ENCODE peak calls at places on chromosomes 7 and 10, in six cellular contexts. One of them, this sample, is unnamed. For H3K27me3, the result is how much of the 10 kb centered on the place peaks cover.

GRCh38 chr7:34208878-34209621 is 303.7 kb downstream of the BMPER start:
- DNase-seq in cardiac muscle cell: peak
- DNase-seq in brain microvascular endothelial cell: no peak
- DNase-seq in H7: no peak
- DNase-seq in neural progenitor cell: no peak
- DNase-seq in psoas muscle: peak
- DNase-seq in this sample: no peak

GRCh38 chr7:130695840-130696239 is 9.5 kb upstream of the TSGA13 start:
- DNase-seq in cardiac muscle cell: peak
- DNase-seq in psoas muscle: no peak
- DNase-seq in brain microvascular endothelial cell: peak
- DNase-seq in neural progenitor cell: peak
- DNase-seq in H7: peak
- DNase-seq in this sample: no peak

GRCh38 chr10:101354584-101355070 is 662 bp downstream of the BTRC start:
- DNase-seq in psoas muscle: no peak
- DNase-seq in H7: no peak
- DNase-seq in brain microvascular endothelial cell: peak
- DNase-seq in neural progenitor cell: no peak
- DNase-seq in cardiac muscle cell: no peak
- DNase-seq in this sample: no peak

GRCh38 chr7:107813524-107813923 is 10.5 kb upstream of the SLC26A3 start:
- DNase-seq in psoas muscle: no peak
- DNase-seq in cardiac muscle cell: no peak
- DNase-seq in neural progenitor cell: no peak
- DNase-seq in H7: no peak
- DNase-seq in brain microvascular endothelial cell: no peak
- DNase-seq in this sample: no peak

GRCh38 chr7:135712182-135712782 is 15.7 kb downstream of the SLC13A4 start:
- DNase-seq in neural progenitor cell: no peak
- DNase-seq in psoas muscle: no peak
- DNase-seq in brain microvascular endothelial cell: no peak
- DNase-seq in cardiac muscle cell: no peak
- DNase-seq in H7: no peak
- DNase-seq in this sample: no peak

GRCh38 chr10:72228318-72228751 is 12.3 kb upstream of the ASCC1 start:
- DNase-seq in cardiac muscle cell: no peak
- DNase-seq in brain microvascular endothelial cell: no peak
- DNase-seq in psoas muscle: no peak
- DNase-seq in H7: no peak
- DNase-seq in neural progenitor cell: no peak
- DNase-seq in this sample: no peak

GRCh38 chr7:4880218-4880617 is 3.3 kb downstream of the RADIL start:
- DNase-seq in neural progenitor cell: no peak
- DNase-seq in cardiac muscle cell: no peak
- DNase-seq in H7: no peak
- DNase-seq in psoas muscle: no peak
- DNase-seq in brain microvascular endothelial cell: no peak
- DNase-seq in this sample: no peak

GRCh38 chr7:2709553-2710165 is 21.7 kb downstream of the AMZ1 start:
- DNase-seq in psoas muscle: peak
- DNase-seq in H7: peak
- DNase-seq in neural progenitor cell: peak
- DNase-seq in cardiac muscle cell: peak
- DNase-seq in brain microvascular endothelial cell: no peak
- DNase-seq in this sample: peak

GRCh38 chr10:28432210-28432676 is 100.7 kb upstream of the WAC start:
- DNase-seq in brain microvascular endothelial cell: peak
- DNase-seq in neural progenitor cell: peak
- DNase-seq in cardiac muscle cell: peak
- DNase-seq in psoas muscle: peak
- DNase-seq in H7: peak
- DNase-seq in this sample: no peak

GRCh38 chr10:87750001-87750651 is 67.9 kb downstream of the ATAD1 start:
- DNase-seq in H7: peak
- DNase-seq in psoas muscle: no peak
- DNase-seq in brain microvascular endothelial cell: no peak
- DNase-seq in cardiac muscle cell: peak
- DNase-seq in neural progenitor cell: peak
- DNase-seq in this sample: no peak

GRCh38 chr7:94348142-94348541 is 46.6 kb upstream of the COL1A2 start:
- DNase-seq in H7: no peak
- DNase-seq in brain microvascular endothelial cell: peak
- DNase-seq in neural progenitor cell: no peak
- DNase-seq in cardiac muscle cell: peak
- DNase-seq in psoas muscle: no peak
- DNase-seq in this sample: no peak

GRCh38 chr7:21543528-21544302 is 876 bp downstream of the DNAH11 start:
- DNase-seq in neural progenitor cell: peak
- DNase-seq in brain microvascular endothelial cell: no peak
- DNase-seq in psoas muscle: no peak
- DNase-seq in H7: no peak
- DNase-seq in cardiac muscle cell: peak
- DNase-seq in this sample: no peak

GRCh38 chr10:79060641-79061255 is 8.0 kb upstream of the ZMIZ1 start:
- DNase-seq in brain microvascular endothelial cell: no peak
- DNase-seq in cardiac muscle cell: no peak
- DNase-seq in H7: no peak
- DNase-seq in psoas muscle: peak
- DNase-seq in neural progenitor cell: no peak
- DNase-seq in this sample: peak

DNA sequence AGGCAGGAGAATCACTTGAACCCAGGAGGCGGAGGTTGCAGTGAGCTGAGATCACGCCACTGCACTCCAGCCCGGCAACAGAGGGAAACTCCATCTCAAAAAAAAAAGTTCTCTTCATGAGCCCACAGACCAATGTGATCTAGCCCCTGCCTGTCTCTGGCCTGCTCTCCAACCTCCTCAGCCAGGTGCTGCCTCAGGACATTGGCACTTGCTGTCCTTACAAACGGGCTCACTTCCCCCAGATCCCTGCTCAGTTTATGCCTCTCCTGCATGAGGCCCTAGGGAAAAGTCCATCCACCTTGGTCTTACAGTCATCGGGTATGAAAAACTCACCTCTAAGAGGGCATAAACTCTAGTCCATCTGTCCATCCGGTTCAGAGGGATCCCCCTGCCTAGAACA is 32.5 kb downstream of the TNS3 start:
- DNase-seq in psoas muscle: peak
- DNase-seq in neural progenitor cell: no peak
- DNase-seq in cardiac muscle cell: no peak
- DNase-seq in brain microvascular endothelial cell: no peak
- DNase-seq in H7: no peak
- DNase-seq in this sample: no peak
- H3K4me3 ChIP-seq in psoas muscle: no peak
- H3K4me3 ChIP-seq in neural progenitor cell: no peak
- H3K4me3 ChIP-seq in cardiac muscle cell: no peak
- H3K4me3 ChIP-seq in brain microvascular endothelial cell: no peak
- H3K4me3 ChIP-seq in H7: no peak
- H3K4me3 ChIP-seq in this sample: no peak

GRCh38 chr10:48724127-48724526 is 39.5 kb downstream of the WDFY4 start:
- DNase-seq in psoas muscle: no peak
- DNase-seq in brain microvascular endothelial cell: no peak
- DNase-seq in cardiac muscle cell: no peak
- DNase-seq in neural progenitor cell: no peak
- DNase-seq in H7: no peak
- DNase-seq in this sample: no peak
- H3K27me3 ChIP-seq in psoas muscle: under half
- H3K27me3 ChIP-seq in brain microvascular endothelial cell: under half
- H3K27me3 ChIP-seq in cardiac muscle cell: under half
- H3K27me3 ChIP-seq in neural progenitor cell: under half
- H3K27me3 ChIP-seq in H7: under half
- H3K27me3 ChIP-seq in this sample: under half

DNA sequence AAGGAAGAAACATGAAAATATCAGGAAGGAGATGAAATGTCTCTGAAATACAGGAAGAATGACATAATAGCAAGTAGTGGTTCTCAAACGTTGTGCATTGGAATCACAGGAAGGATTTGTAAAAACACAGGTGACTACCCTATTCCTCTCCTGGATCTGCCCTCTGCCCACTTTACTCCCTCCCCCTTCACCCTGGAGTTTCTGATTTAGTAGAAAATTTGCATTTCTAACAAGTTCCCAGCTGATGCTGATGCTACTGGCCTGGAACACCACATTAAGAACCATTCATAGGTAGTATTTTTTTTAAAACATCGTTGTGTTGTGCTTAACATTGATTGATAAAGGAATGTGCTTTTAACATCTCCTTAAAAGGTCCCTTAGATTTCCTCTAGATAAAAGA is 130.9 kb downstream of the PHF14 start:
- DNase-seq in brain microvascular endothelial cell: no peak
- DNase-seq in H7: peak
- DNase-seq in cardiac muscle cell: no peak
- DNase-seq in neural progenitor cell: no peak
- DNase-seq in psoas muscle: no peak
- DNase-seq in this sample: no peak
- H3K4me3 ChIP-seq in brain microvascular endothelial cell: no peak
- H3K4me3 ChIP-seq in H7: no peak
- H3K4me3 ChIP-seq in cardiac muscle cell: no peak
- H3K4me3 ChIP-seq in neural progenitor cell: no peak
- H3K4me3 ChIP-seq in psoas muscle: no peak
- H3K4me3 ChIP-seq in this sample: no peak

GRCh38 chr10:110671788-110672579 is 27.8 kb downstream of the RBM20 start:
- DNase-seq in cardiac muscle cell: peak
- DNase-seq in neural progenitor cell: peak
- DNase-seq in H7: peak
- DNase-seq in brain microvascular endothelial cell: peak
- DNase-seq in psoas muscle: peak
- DNase-seq in this sample: peak

GRCh38 chr10:110670335-110670734 is 26.2 kb downstream of the RBM20 start:
- DNase-seq in psoas muscle: no peak
- DNase-seq in neural progenitor cell: peak
- DNase-seq in cardiac muscle cell: no peak
- DNase-seq in brain microvascular endothelial cell: no peak
- DNase-seq in H7: no peak
- DNase-seq in this sample: no peak

GRCh38 chr10:110676016-110676415 is 31.9 kb downstream of the RBM20 start:
- DNase-seq in psoas muscle: no peak
- DNase-seq in brain microvascular endothelial cell: no peak
- DNase-seq in cardiac muscle cell: peak
- DNase-seq in H7: no peak
- DNase-seq in neural progenitor cell: no peak
- DNase-seq in this sample: no peak

GRCh38 chr10:110668443-110668842 is 24.3 kb downstream of the RBM20 start:
- DNase-seq in cardiac muscle cell: no peak
- DNase-seq in neural progenitor cell: no peak
- DNase-seq in psoas muscle: no peak
- DNase-seq in brain microvascular endothelial cell: no peak
- DNase-seq in H7: no peak
- DNase-seq in this sample: no peak

DNA sequence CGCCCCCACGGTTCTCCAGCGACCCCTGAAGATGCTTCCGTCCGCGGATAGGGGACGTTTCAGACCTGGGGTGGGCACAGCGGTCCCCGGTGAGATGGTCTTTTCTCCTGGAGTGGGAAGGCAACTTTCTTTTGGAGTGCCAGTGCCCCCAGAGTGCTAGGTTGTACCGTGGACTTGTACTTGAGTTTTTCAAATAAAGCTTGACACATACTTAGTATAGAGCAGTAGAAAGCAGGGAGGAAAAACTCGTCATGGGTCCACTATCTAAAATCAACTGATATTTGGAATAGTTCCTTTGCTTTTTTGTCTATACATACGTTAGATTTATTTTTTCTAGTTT is 28.4 kb downstream of the RBM20 start:
- DNase-seq in brain microvascular endothelial cell: no peak
- DNase-seq in neural progenitor cell: no peak
- DNase-seq in psoas muscle: no peak
- DNase-seq in H7: no peak
- DNase-seq in cardiac muscle cell: no peak
- DNase-seq in this sample: no peak
- H3K27me3 ChIP-seq in brain microvascular endothelial cell: under half
- H3K27me3 ChIP-seq in neural progenitor cell: half or more
- H3K27me3 ChIP-seq in psoas muscle: under half
- H3K27me3 ChIP-seq in H7: under half
- H3K27me3 ChIP-seq in cardiac muscle cell: under half
- H3K27me3 ChIP-seq in this sample: under half

GRCh38 chr10:63265646-63266207 is 132.6 kb downstream of the NRBF2 start:
- DNase-seq in psoas muscle: no peak
- DNase-seq in brain microvascular endothelial cell: no peak
- DNase-seq in H7: no peak
- DNase-seq in cardiac muscle cell: no peak
- DNase-seq in neural progenitor cell: no peak
- DNase-seq in this sample: no peak

GRCh38 chr10:63262674-63263073 is 129.5 kb downstream of the NRBF2 start:
- DNase-seq in psoas muscle: no peak
- DNase-seq in neural progenitor cell: no peak
- DNase-seq in H7: no peak
- DNase-seq in cardiac muscle cell: no peak
- DNase-seq in brain microvascular endothelial cell: no peak
- DNase-seq in this sample: no peak

GRCh38 chr10:63266337-63267327 is 133.5 kb downstream of the NRBF2 start:
- DNase-seq in psoas muscle: no peak
- DNase-seq in brain microvascular endothelial cell: no peak
- DNase-seq in neural progenitor cell: peak
- DNase-seq in H7: no peak
- DNase-seq in cardiac muscle cell: peak
- DNase-seq in this sample: no peak

GRCh38 chr10:63267414-63268138 is 134.4 kb downstream of the NRBF2 start:
- DNase-seq in cardiac muscle cell: peak
- DNase-seq in psoas muscle: no peak
- DNase-seq in brain microvascular endothelial cell: peak
- DNase-seq in neural progenitor cell: peak
- DNase-seq in H7: no peak
- DNase-seq in this sample: no peak

GRCh38 chr10:63264852-63265617 is 131.9 kb downstream of the NRBF2 start:
- DNase-seq in H7: no peak
- DNase-seq in brain microvascular endothelial cell: peak
- DNase-seq in psoas muscle: no peak
- DNase-seq in cardiac muscle cell: peak
- DNase-seq in neural progenitor cell: peak
- DNase-seq in this sample: no peak
- H3K4me3 ChIP-seq in H7: peak
- H3K4me3 ChIP-seq in brain microvascular endothelial cell: peak
- H3K4me3 ChIP-seq in psoas muscle: peak
- H3K4me3 ChIP-seq in cardiac muscle cell: peak
- H3K4me3 ChIP-seq in neural progenitor cell: peak
- H3K4me3 ChIP-seq in this sample: peak